ENCODE peak calls at places on chromosomes 6 and 20, in eight cellular contexts. X is mesendoderm; Y is sigmoid colon; A is endothelial cell of umbilical vein; E is CD8-positive, alpha-beta T cell; C is cardiac muscle cell; B is BJ; M is cardiac fibroblast. R is an unnamed sample.

GRCh38 chr6:112827793-112828192 is 480.7 kb downstream of the RFPL4B start:
- DNase-seq in X (no peak), Y (peak; percentile 64), A (peak; percentile 35), E (no peak), C (no peak), B (no peak), M (peak; percentile 33), R (peak; percentile 30)

GRCh38 chr6:45057711-45058110 is 270.4 kb upstream of the RUNX2 start:
- DNase-seq in X (no peak), Y (no peak), A (no peak), E (no peak), C (no peak), B (no peak), M (no peak), R (no peak)

GRCh38 chr6:155444120-155444917 is 11.3 kb downstream of the NOX3 start:
- DNase-seq in X (peak; percentile 66), Y (no peak), A (no peak), E (no peak), C (no peak), B (no peak), M (peak; percentile 50), R (no peak)

GRCh38 chr6:108260126-108260808 is 573 bp downstream of the SNX3 start:
- DNase-seq in X (peak; percentile 76), Y (peak; percentile 67), A (peak; percentile 59), E (peak; percentile 30), C (peak; percentile 61), B (no peak), M (peak; percentile 43), R (peak; percentile 32)

GRCh38 chr6:122495612-122496011 is 24.0 kb upstream of the SERINC1 start:
- DNase-seq in X (no peak), Y (no peak), A (no peak), E (no peak), C (no peak), B (no peak), M (no peak), R (no peak)

GRCh38 chr20:46056970-46057855 is 28.2 kb downstream of the SLC12A5 start:
- DNase-seq in X (peak; percentile 69), Y (peak; percentile 37), A (peak; percentile 42), E (peak; percentile 25), C (peak; percentile 86), B (no peak), M (peak; percentile 44), R (peak; percentile 29)

GRCh38 chr20:58705525-58705924 is 12.9 kb downstream of the NPEPL1 start:
- DNase-seq in X (no peak), Y (peak; percentile 72), A (no peak), E (no peak), C (no peak), B (no peak), M (no peak), R (peak; percentile 12)

GRCh38 chr6:125102901-125103300 is 50.7 kb upstream of the TPD52L1 start:
- DNase-seq in X (no peak), Y (no peak), A (peak; percentile 54), E (no peak), C (peak; percentile 12), B (peak; percentile 84), M (peak; percentile 94), R (no peak)

GRCh38 chr20:49225896-49226295 is 6.7 kb downstream of the DDX27 start:
- DNase-seq in X (no peak), Y (peak; percentile 39), A (no peak), E (no peak), C (no peak), B (no peak), M (no peak), R (no peak)

GRCh38 chr6:142474446-142475289 is 172.9 kb downstream of the ADGRG6 start:
- DNase-seq in X (peak; percentile 86), Y (no peak), A (peak; percentile 71), E (no peak), C (peak; percentile 75), B (no peak), M (peak; percentile 73), R (no peak)

GRCh38 chr6:3314176-3314575 is 55.4 kb downstream of the PSMG4 start:
- DNase-seq in X (no peak), Y (peak; percentile 33), A (no peak), E (no peak), C (no peak), B (no peak), M (no peak), R (no peak)

GRCh38 chr6:44701637-44702101 is 314.2 kb downstream of the CDC5L start:
- DNase-seq in X (peak; percentile 64), Y (no peak), A (no peak), E (no peak), C (no peak), B (peak; percentile 19), M (peak; percentile 71), R (no peak)

GRCh38 chr6:74991573-74992332 is 214.1 kb downstream of the COL12A1 start:
- DNase-seq in X (peak; percentile 17), Y (no peak), A (peak; percentile 20), E (no peak), C (no peak), B (no peak), M (peak; percentile 53), R (no peak)

GRCh38 chr6:19551611-19552010 is 285.6 kb upstream of the ID4 start:
- DNase-seq in X (no peak), Y (no peak), A (no peak), E (no peak), C (no peak), B (no peak), M (no peak), R (no peak)

GRCh38 chr20:3862333-3862732 is 15.7 kb downstream of the MAVS start:
- DNase-seq in X (no peak), Y (no peak), A (no peak), E (no peak), C (no peak), B (no peak), M (no peak), R (no peak)

GRCh38 chr20:44979090-44979621 is 12.8 kb downstream of the STK4 start:
- DNase-seq in X (no peak), Y (no peak), A (no peak), E (peak; percentile 61), C (no peak), B (no peak), M (peak; percentile 55), R (no peak)

GRCh38 chr6:161152904-161153662 is 120.8 kb downstream of the AGPAT4 start:
- DNase-seq in X (no peak), Y (peak; percentile 67), A (no peak), E (peak; percentile 14), C (no peak), B (no peak), M (no peak), R (no peak)

GRCh38 chr20:41131594-41132387 is 5.6 kb upstream of the PLCG1 start:
- DNase-seq in X (no peak), Y (no peak), A (no peak), E (no peak), C (no peak), B (no peak), M (no peak), R (no peak)

GRCh38 chr20:297925-298754 is 770 bp downstream of the ZCCHC3 start:
- DNase-seq in X (peak; percentile 69), Y (peak; percentile 84), A (peak; percentile 70), E (peak; percentile 28), C (peak; percentile 35), B (no peak), M (peak; percentile 78), R (peak; percentile 68)

GRCh38 chr6:79671605-79672266 is 40.6 kb downstream of the SH3BGRL2 start:
- DNase-seq in X (peak; percentile 34), Y (peak; percentile 66), A (peak; percentile 80), E (peak; percentile 58), C (no peak), B (no peak), M (peak; percentile 68), R (peak; percentile 42)

GRCh38 chr20:2299301-2299700 is 3.5 kb downstream of the TGM3 start:
- DNase-seq in X (no peak), Y (no peak), A (no peak), E (no peak), C (no peak), B (no peak), M (no peak), R (peak; percentile 25)

GRCh38 chr6:71965404-71965803 is 79.1 kb downstream of the RIMS1 start:
- DNase-seq in X (peak; percentile 28), Y (no peak), A (no peak), E (no peak), C (no peak), B (no peak), M (no peak), R (no peak)

DNA sequence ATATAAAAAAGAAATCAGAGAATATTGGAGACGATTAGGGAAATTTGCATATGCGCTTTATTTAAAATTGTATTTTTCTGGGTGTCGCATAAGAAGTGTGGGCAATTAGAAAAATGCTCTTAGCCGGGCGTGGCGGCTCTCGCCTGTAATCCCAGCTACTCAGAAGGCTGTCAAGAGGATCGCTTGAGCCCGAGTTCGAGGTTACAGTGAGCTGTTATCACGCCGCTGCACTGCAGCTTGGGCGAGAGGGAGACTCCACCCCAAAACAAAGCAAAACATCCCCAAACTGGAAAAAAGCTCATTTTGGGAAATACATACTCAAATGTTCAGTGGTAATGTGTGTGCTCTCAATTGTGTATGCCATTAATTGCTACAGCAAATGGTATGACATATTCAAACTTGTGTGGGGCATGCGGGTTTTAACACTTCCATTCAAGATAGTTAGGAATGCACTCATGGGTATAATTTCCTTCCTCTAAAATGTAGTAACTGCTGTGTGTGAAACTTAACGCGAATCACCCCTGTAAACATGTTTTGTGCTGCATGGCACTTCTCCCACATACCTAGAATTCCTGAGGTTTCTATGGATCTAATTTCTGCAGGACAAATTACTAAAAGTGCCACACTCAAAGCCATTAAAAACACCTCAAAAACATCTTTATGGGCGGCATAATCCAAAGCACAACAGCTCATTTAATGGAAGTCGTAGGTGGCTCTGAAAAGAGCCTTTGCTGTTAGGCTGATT is 54.7 kb upstream of the HFE start:
- DNase-seq in X (peak; percentile 77), Y (no peak), A (peak; percentile 68), E (no peak), C (peak; percentile 55), B (no peak), M (peak; percentile 71), R (no peak)
- H3K4me3 ChIP-seq in X (peak overlapping the region; percentile 52), Y (peak overlapping the region; percentile 52), A (peak overlapping the region; percentile 78), E (peak overlapping the region; percentile 68), C (peak overlapping the region; percentile 47), B (peak overlapping the region; percentile 52), M (peak overlapping the region; percentile 70), R (peak overlapping the region; percentile 70)

DNA sequence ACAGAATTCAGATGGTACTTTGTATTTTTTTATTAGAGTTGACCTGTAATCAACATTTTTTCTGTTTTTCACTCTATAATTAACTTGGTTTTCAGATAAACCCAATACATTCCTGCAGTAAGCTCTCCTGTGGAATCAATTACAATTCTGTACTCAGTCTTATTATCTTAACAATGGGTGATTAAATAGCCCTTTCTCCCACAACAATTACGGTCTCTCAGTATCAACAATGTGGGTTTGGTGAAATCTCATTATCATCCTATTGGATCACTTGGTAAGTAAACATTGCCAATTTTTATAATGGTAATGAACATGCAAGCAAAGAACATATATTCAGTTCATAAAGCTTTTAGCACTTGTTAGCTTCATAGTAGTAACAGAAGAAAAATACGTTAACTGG is 438.9 kb upstream of the EPHA7 start:
- DNase-seq in X (peak; percentile 22), Y (no peak), A (no peak), E (no peak), C (no peak), B (no peak), M (no peak), R (no peak)
- H3K4me3 ChIP-seq in X (no peak overlapping the region), Y (no peak overlapping the region), A (no peak overlapping the region), E (no peak overlapping the region), C (no peak overlapping the region), B (no peak overlapping the region), M (no peak overlapping the region), R (no peak overlapping the region)

GRCh38 chr6:83431545-83432165 is 804 bp upstream of the ME1 start:
- DNase-seq in X (peak; percentile 49), Y (no peak), A (no peak), E (no peak), C (no peak), B (no peak), M (no peak), R (no peak)
- H3K4me3 ChIP-seq in X (no peak overlapping the region), Y (peak overlapping the region; percentile 84), A (no peak overlapping the region), E (no peak overlapping the region), C (no peak overlapping the region), B (peak overlapping the region; percentile 69), M (peak overlapping the region; percentile 73), R (peak overlapping the region; percentile 76)

GRCh38 chr20:38673261-38673660 is 51.0 kb upstream of the SLC32A1 start:
- DNase-seq in X (no peak), Y (no peak), A (no peak), E (no peak), C (no peak), B (no peak), M (no peak), R (no peak)
- H3K4me3 ChIP-seq in X (no peak overlapping the region), Y (no peak overlapping the region), A (peak overlapping the region; percentile 60), E (peak overlapping the region; percentile 66), C (peak overlapping the region; percentile 63), B (no peak overlapping the region), M (no peak overlapping the region), R (peak overlapping the region; percentile 65)